ENCODE peak calls at places on chromosomes 3 and 15, in six cellular contexts. One of them, this sample, is unnamed.

GRCh38 chr15:62809106-62809967 is 233.2 kb upstream of the TPM1 start:
- DNase-seq in H1: no peak
- DNase-seq in mesenchymal stem cell: peak; percentile 94
- DNase-seq in trophoblast cell: peak; percentile 86
- DNase-seq in IMR-90: peak; percentile 88
- DNase-seq in H9: no peak
- DNase-seq in this sample: peak; percentile 23

GRCh38 chr3:30289324-30289723 is 317.1 kb upstream of the TGFBR2 start:
- DNase-seq in H9: no peak
- DNase-seq in mesenchymal stem cell: no peak
- DNase-seq in IMR-90: no peak
- DNase-seq in H1: no peak
- DNase-seq in trophoblast cell: no peak
- DNase-seq in this sample: no peak

GRCh38 chr15:39511915-39512260 is 69.0 kb upstream of the THBS1 start:
- DNase-seq in H9: no peak
- DNase-seq in trophoblast cell: no peak
- DNase-seq in IMR-90: peak; percentile 82
- DNase-seq in mesenchymal stem cell: peak; percentile 81
- DNase-seq in H1: no peak
- DNase-seq in this sample: no peak

GRCh38 chr15:67834593-67835348 is 5.1 kb downstream of the RNU6-1 start:
- DNase-seq in IMR-90: no peak
- DNase-seq in H9: no peak
- DNase-seq in H1: peak; percentile 83
- DNase-seq in mesenchymal stem cell: no peak
- DNase-seq in trophoblast cell: no peak
- DNase-seq in this sample: no peak

GRCh38 chr3:59660852-59661624 is 611.2 kb upstream of the CFAP20DC start:
- DNase-seq in mesenchymal stem cell: no peak
- DNase-seq in trophoblast cell: peak; percentile 63
- DNase-seq in H9: no peak
- DNase-seq in H1: no peak
- DNase-seq in IMR-90: peak; percentile 8
- DNase-seq in this sample: no peak

GRCh38 chr15:39181901-39182300 is 399.0 kb upstream of the THBS1 start:
- DNase-seq in IMR-90: peak; percentile 55
- DNase-seq in trophoblast cell: no peak
- DNase-seq in H1: no peak
- DNase-seq in mesenchymal stem cell: no peak
- DNase-seq in H9: no peak
- DNase-seq in this sample: no peak

GRCh38 chr3:30644615-30645014 is 38.2 kb downstream of the TGFBR2 start:
- DNase-seq in mesenchymal stem cell: peak; percentile 58
- DNase-seq in trophoblast cell: no peak
- DNase-seq in H1: no peak
- DNase-seq in H9: no peak
- DNase-seq in IMR-90: peak; percentile 79
- DNase-seq in this sample: no peak

GRCh38 chr15:99708563-99708962 is 24.7 kb downstream of the LYSMD4 start:
- DNase-seq in H1: no peak
- DNase-seq in H9: no peak
- DNase-seq in IMR-90: peak; percentile 91
- DNase-seq in mesenchymal stem cell: peak; percentile 96
- DNase-seq in trophoblast cell: peak; percentile 5
- DNase-seq in this sample: no peak

GRCh38 chr3:184351511-184352148 is 9.8 kb downstream of the CLCN2 start:
- DNase-seq in trophoblast cell: no peak
- DNase-seq in H9: no peak
- DNase-seq in IMR-90: no peak
- DNase-seq in mesenchymal stem cell: no peak
- DNase-seq in H1: no peak
- DNase-seq in this sample: no peak

GRCh38 chr3:23830869-23831484 is 25.2 kb downstream of the UBE2E1 start:
- DNase-seq in mesenchymal stem cell: no peak
- DNase-seq in H9: no peak
- DNase-seq in trophoblast cell: no peak
- DNase-seq in IMR-90: no peak
- DNase-seq in H1: no peak
- DNase-seq in this sample: no peak

GRCh38 chr15:29424118-29424517 is 154.5 kb upstream of the NSMCE3 start:
- DNase-seq in mesenchymal stem cell: no peak
- DNase-seq in IMR-90: no peak
- DNase-seq in H1: no peak
- DNase-seq in H9: no peak
- DNase-seq in trophoblast cell: no peak
- DNase-seq in this sample: no peak

GRCh38 chr15:70234256-70234965 is 136.7 kb upstream of the TLE3 start:
- DNase-seq in mesenchymal stem cell: peak; percentile 88
- DNase-seq in H9: peak; percentile 20
- DNase-seq in trophoblast cell: peak; percentile 99
- DNase-seq in IMR-90: peak; percentile 60
- DNase-seq in H1: no peak
- DNase-seq in this sample: no peak

GRCh38 chr3:185813205-185813604 is 11.6 kb downstream of the IGF2BP2 start:
- DNase-seq in H9: no peak
- DNase-seq in trophoblast cell: no peak
- DNase-seq in H1: no peak
- DNase-seq in mesenchymal stem cell: no peak
- DNase-seq in IMR-90: peak; percentile 53
- DNase-seq in this sample: no peak

GRCh38 chr3:30672287-30672735 is 65.9 kb downstream of the TGFBR2 start:
- DNase-seq in trophoblast cell: peak; percentile 43
- DNase-seq in IMR-90: no peak
- DNase-seq in H1: no peak
- DNase-seq in mesenchymal stem cell: no peak
- DNase-seq in H9: no peak
- DNase-seq in this sample: no peak

GRCh38 chr15:66228807-66229557 is 24.6 kb downstream of the MEGF11 start:
- DNase-seq in mesenchymal stem cell: no peak
- DNase-seq in IMR-90: no peak
- DNase-seq in trophoblast cell: no peak
- DNase-seq in H9: no peak
- DNase-seq in H1: no peak
- DNase-seq in this sample: no peak

GRCh38 chr3:46449755-46450552 is 14.8 kb downstream of the LTF start:
- DNase-seq in trophoblast cell: peak; percentile 50
- DNase-seq in H1: peak; percentile 67
- DNase-seq in mesenchymal stem cell: no peak
- DNase-seq in IMR-90: peak; percentile 8
- DNase-seq in H9: peak; percentile 47
- DNase-seq in this sample: no peak

GRCh38 chr3:169552533-169552932 is 111.0 kb downstream of the MECOM start:
- DNase-seq in mesenchymal stem cell: no peak
- DNase-seq in IMR-90: peak; percentile 21
- DNase-seq in H1: no peak
- DNase-seq in H9: no peak
- DNase-seq in trophoblast cell: peak; percentile 7
- DNase-seq in this sample: no peak

GRCh38 chr15:59369597-59369996 is 3.1 kb downstream of the MYO1E start:
- DNase-seq in H9: no peak
- DNase-seq in IMR-90: no peak
- DNase-seq in H1: no peak
- DNase-seq in trophoblast cell: peak; percentile 36
- DNase-seq in mesenchymal stem cell: no peak
- DNase-seq in this sample: no peak

GRCh38 chr15:29242466-29243242 is 27.0 kb downstream of the NSMCE3 start:
- DNase-seq in IMR-90: peak; percentile 19
- DNase-seq in mesenchymal stem cell: no peak
- DNase-seq in H9: no peak
- DNase-seq in trophoblast cell: no peak
- DNase-seq in H1: no peak
- DNase-seq in this sample: no peak

GRCh38 chr3:35484939-35485605 is 154.3 kb upstream of the ARPP21 start:
- DNase-seq in mesenchymal stem cell: no peak
- DNase-seq in trophoblast cell: no peak
- DNase-seq in IMR-90: no peak
- DNase-seq in H9: no peak
- DNase-seq in H1: no peak
- DNase-seq in this sample: no peak

GRCh38 chr15:73937313-73937695 is 11.0 kb downstream of the LOXL1 start:
- DNase-seq in IMR-90: no peak
- DNase-seq in H1: no peak
- DNase-seq in H9: no peak
- DNase-seq in trophoblast cell: no peak
- DNase-seq in mesenchymal stem cell: no peak
- DNase-seq in this sample: no peak

GRCh38 chr3:114758828-114759709 is 388.0 kb downstream of the ZBTB20 start:
- DNase-seq in trophoblast cell: no peak
- DNase-seq in H1: no peak
- DNase-seq in H9: no peak
- DNase-seq in IMR-90: peak; percentile 59
- DNase-seq in mesenchymal stem cell: peak; percentile 65
- DNase-seq in this sample: no peak

GRCh38 chr3:50254577-50255250 is 14.2 kb upstream of the SEMA3B start:
- DNase-seq in trophoblast cell: peak; percentile 18
- DNase-seq in IMR-90: no peak
- DNase-seq in H1: no peak
- DNase-seq in mesenchymal stem cell: no peak
- DNase-seq in H9: no peak
- DNase-seq in this sample: no peak

GRCh38 chr15:75136758-75137157 is 64.9 kb upstream of the C15orf39 start:
- DNase-seq in mesenchymal stem cell: no peak
- DNase-seq in H1: no peak
- DNase-seq in trophoblast cell: no peak
- DNase-seq in IMR-90: no peak
- DNase-seq in H9: no peak
- DNase-seq in this sample: no peak

GRCh38 chr15:25177955-25178801 is 223.4 kb downstream of the SNRPN start:
- DNase-seq in H9: peak; percentile 7
- DNase-seq in mesenchymal stem cell: no peak
- DNase-seq in H1: peak; percentile 16
- DNase-seq in trophoblast cell: no peak
- DNase-seq in IMR-90: no peak
- DNase-seq in this sample: no peak

GRCh38 chr3:107271787-107272387 is 105.4 kb upstream of the CCDC54 start:
- DNase-seq in H1: no peak
- DNase-seq in IMR-90: peak; percentile 61
- DNase-seq in H9: no peak
- DNase-seq in trophoblast cell: peak; percentile 60
- DNase-seq in mesenchymal stem cell: peak; percentile 60
- DNase-seq in this sample: no peak

GRCh38 chr3:160225181-160226025 is at the start of gene C3orf80:
- DNase-seq in mesenchymal stem cell: peak; percentile 47
- DNase-seq in H9: peak; percentile 78
- DNase-seq in H1: peak; percentile 85
- DNase-seq in IMR-90: peak; percentile 26
- DNase-seq in trophoblast cell: peak; percentile 59
- DNase-seq in this sample: peak; percentile 65

GRCh38 chr3:195254454-195255175 is 16.3 kb downstream of the XXYLT1 start:
- DNase-seq in H9: no peak
- DNase-seq in mesenchymal stem cell: no peak
- DNase-seq in IMR-90: no peak
- DNase-seq in H1: peak; percentile 48
- DNase-seq in trophoblast cell: no peak
- DNase-seq in this sample: no peak

GRCh38 chr3:126421573-126422119 is 26.9 kb downstream of the CFAP100 start:
- DNase-seq in H9: no peak
- DNase-seq in trophoblast cell: no peak
- DNase-seq in H1: peak; percentile 42
- DNase-seq in mesenchymal stem cell: no peak
- DNase-seq in IMR-90: no peak
- DNase-seq in this sample: no peak

GRCh38 chr3:172189987-172190603 is 150.7 kb downstream of the FNDC3B start:
- DNase-seq in IMR-90: peak; percentile 70
- DNase-seq in mesenchymal stem cell: no peak
- DNase-seq in H9: no peak
- DNase-seq in H1: no peak
- DNase-seq in trophoblast cell: no peak
- DNase-seq in this sample: no peak

GRCh38 chr3:196757876-196758739 is 18.5 kb downstream of the PAK2 start:
- DNase-seq in IMR-90: peak; percentile 89
- DNase-seq in H1: no peak
- DNase-seq in trophoblast cell: no peak
- DNase-seq in mesenchymal stem cell: peak; percentile 89
- DNase-seq in H9: no peak
- DNase-seq in this sample: no peak

GRCh38 chr3:128609294-128609693 is 41.3 kb downstream of the RPN1 start:
- DNase-seq in mesenchymal stem cell: no peak
- DNase-seq in H1: no peak
- DNase-seq in trophoblast cell: no peak
- DNase-seq in IMR-90: no peak
- DNase-seq in H9: no peak
- DNase-seq in this sample: no peak

GRCh38 chr3:10352146-10352911 is 31.4 kb upstream of the SEC13 start:
- DNase-seq in mesenchymal stem cell: peak; percentile 94
- DNase-seq in trophoblast cell: no peak
- DNase-seq in H9: no peak
- DNase-seq in IMR-90: peak; percentile 98
- DNase-seq in H1: no peak
- DNase-seq in this sample: no peak

GRCh38 chr3:150293401-150294001 is 114.6 kb upstream of the TSC22D2 start:
- DNase-seq in H9: no peak
- DNase-seq in trophoblast cell: peak; percentile 93
- DNase-seq in mesenchymal stem cell: peak; percentile 56
- DNase-seq in IMR-90: peak; percentile 81
- DNase-seq in H1: no peak
- DNase-seq in this sample: no peak
- H2AFZ ChIP-seq in H9: no peak overlapping the region
- H2AFZ ChIP-seq in trophoblast cell: no peak overlapping the region
- H2AFZ ChIP-seq in mesenchymal stem cell: no peak overlapping the region
- H2AFZ ChIP-seq in IMR-90: peak overlapping the region; percentile 85
- H2AFZ ChIP-seq in H1: no peak overlapping the region
- H2AFZ ChIP-seq in this sample: no peak overlapping the region

DNA sequence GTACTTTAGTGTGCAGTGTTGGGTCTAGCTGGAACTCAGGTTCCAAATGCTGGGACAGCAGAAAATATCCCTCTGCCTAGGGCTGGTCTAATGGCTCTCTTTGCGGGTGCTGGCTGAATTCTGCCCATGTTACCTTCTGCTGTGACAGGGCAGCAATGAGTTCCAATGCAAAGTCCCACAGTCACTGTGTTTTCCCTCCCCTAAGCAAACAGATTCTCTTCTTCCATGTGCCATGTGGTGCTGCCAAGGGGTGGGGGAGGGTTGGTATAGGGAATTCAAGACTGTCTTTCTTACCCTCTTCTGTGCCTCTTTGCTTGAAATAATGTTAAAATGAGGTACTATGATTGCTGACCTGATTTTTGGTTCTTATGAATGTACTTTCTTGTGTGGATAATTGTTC is 229.6 kb downstream of the GBE1 start:
- DNase-seq in IMR-90: no peak
- DNase-seq in H9: no peak
- DNase-seq in trophoblast cell: no peak
- DNase-seq in mesenchymal stem cell: no peak
- DNase-seq in H1: no peak
- DNase-seq in this sample: no peak
- H4K91ac ChIP-seq in IMR-90: no peak overlapping the region
- H4K91ac ChIP-seq in H9: no peak overlapping the region
- H4K91ac ChIP-seq in trophoblast cell: no peak overlapping the region
- H4K91ac ChIP-seq in mesenchymal stem cell: no peak overlapping the region
- H4K91ac ChIP-seq in H1: no peak overlapping the region
- H4K91ac ChIP-seq in this sample: no peak overlapping the region

GRCh38 chr3:76950590-76950989 is 89.3 kb upstream of the ROBO2 start:
- DNase-seq in H9: no peak
- DNase-seq in mesenchymal stem cell: no peak
- DNase-seq in H1: no peak
- DNase-seq in IMR-90: no peak
- DNase-seq in trophoblast cell: no peak
- DNase-seq in this sample: no peak
- H2AFZ ChIP-seq in H9: no peak overlapping the region
- H2AFZ ChIP-seq in mesenchymal stem cell: no peak overlapping the region
- H2AFZ ChIP-seq in H1: no peak overlapping the region
- H2AFZ ChIP-seq in IMR-90: no peak overlapping the region
- H2AFZ ChIP-seq in trophoblast cell: no peak overlapping the region
- H2AFZ ChIP-seq in this sample: no peak overlapping the region

GRCh38 chr15:64720188-64720587 is 55.2 kb downstream of the RBPMS2 start:
- DNase-seq in mesenchymal stem cell: no peak
- DNase-seq in H1: no peak
- DNase-seq in trophoblast cell: no peak
- DNase-seq in H9: no peak
- DNase-seq in IMR-90: no peak
- DNase-seq in this sample: no peak
- H4K91ac ChIP-seq in mesenchymal stem cell: no peak overlapping the region
- H4K91ac ChIP-seq in H1: no peak overlapping the region
- H4K91ac ChIP-seq in trophoblast cell: no peak overlapping the region
- H4K91ac ChIP-seq in H9: no peak overlapping the region
- H4K91ac ChIP-seq in IMR-90: no peak overlapping the region
- H4K91ac ChIP-seq in this sample: no peak overlapping the region

This sample was measured in neuronal stem cell.